ENCODE peak calls at places on chromosomes 16 and 17, in four cellular contexts. K, G, R and U are unnamed samples.

GRCh38 chr16:71542377-71542776 is 16.2 kb downstream of the CHST4 start:
- DNase-seq in K (no peak), G (peak; percentile 51), R (peak; percentile 72), U (peak; percentile 79)

GRCh38 chr17:28985950-28986713 is 19.7 kb downstream of the SEZ6 start:
- DNase-seq in K (no peak), G (no peak), R (peak; percentile 59), U (no peak)

GRCh38 chr17:52297230-52298010 is 138.9 kb upstream of the CA10 start:
- DNase-seq in K (no peak), G (no peak), R (peak; percentile 29), U (peak; percentile 63)

GRCh38 chr17:57286372-57287105 is 30.2 kb downstream of the MSI2 start:
- DNase-seq in K (no peak), G (no peak), R (peak; percentile 75), U (no peak)

GRCh38 chr16:77987772-77988171 is 34.6 kb upstream of the CLEC3A start:
- DNase-seq in K (no peak), G (no peak), R (no peak), U (no peak)

GRCh38 chr17:49521521-49522185 is 26.6 kb downstream of the NGFR start:
- DNase-seq in K (no peak), G (no peak), R (no peak), U (no peak)

GRCh38 chr17:2335726-2336214 is 487 bp downstream of the TSR1 start:
- DNase-seq in K (no peak), G (no peak), R (no peak), U (no peak)

GRCh38 chr16:12907670-12908233 is 6.4 kb downstream of the SHISA9 start:
- DNase-seq in K (no peak), G (no peak), R (no peak), U (peak; percentile 72)

GRCh38 chr16:71648921-71649320 is 22.9 kb downstream of the MARVELD3 start:
- DNase-seq in K (no peak), G (no peak), R (peak; percentile 11), U (peak; percentile 46)

GRCh38 chr16:66006485-66006884 is 360.0 kb upstream of the CDH5 start:
- DNase-seq in K (no peak), G (no peak), R (no peak), U (no peak)

GRCh38 chr16:9428355-9429005 is 337.0 kb downstream of the HAPSTR1 start:
- DNase-seq in K (no peak), G (no peak), R (no peak), U (no peak)